ENCODE peak calls at places on chromosomes 3 and 15, in eight cellular contexts. M is fibroblast of pulmonary artery, T is left cardiac atrium, H is pons, K is astrocyte of the cerebellum, S is astrocyte of the hippocampus, P is cardiac muscle cell, Z is T-helper 2 cell. A is an unnamed sample.

GRCh38 chr15:83475551-83475950 is 28.4 kb downstream of the SH3GL3 start:
- DNase-seq in S (peak), K (no peak), H (no peak), M (peak), T (no peak), Z (no peak), P (peak), A (peak)

GRCh38 chr3:148233403-148233802 is 464.3 kb upstream of the AGTR1 start:
- DNase-seq in S (no peak), T (no peak), M (peak), K (no peak), Z (peak), P (peak), H (no peak), A (peak)

GRCh38 chr15:63941698-63942465 is 104.4 kb downstream of the DAPK2 start:
- DNase-seq in Z (no peak), S (no peak), K (no peak), T (no peak), M (no peak), H (no peak), P (no peak), A (no peak)

GRCh38 chr3:18302517-18302916 is 122.6 kb downstream of the SATB1 start:
- DNase-seq in H (no peak), K (no peak), P (peak), M (peak), T (no peak), S (no peak), Z (no peak), A (peak)

GRCh38 chr15:96351801-96352593 is 21.5 kb downstream of the NR2F2 start:
- DNase-seq in H (no peak), T (no peak), M (no peak), Z (peak), K (no peak), S (no peak), P (no peak), A (peak)

GRCh38 chr3:129555616-129556357 is 12.8 kb downstream of the H1-8 start:
- DNase-seq in H (no peak), P (no peak), K (no peak), T (no peak), Z (no peak), S (no peak), M (no peak), A (peak)

GRCh38 chr15:96331141-96331941 is 841 bp downstream of the NR2F2 start:
- DNase-seq in S (peak), K (no peak), T (no peak), M (peak), Z (no peak), P (peak), H (no peak), A (peak)

GRCh38 chr3:5136619-5137429 is 14.7 kb downstream of the ARL8B start:
- DNase-seq in P (peak), Z (peak), S (peak), K (no peak), T (no peak), M (peak), H (peak), A (peak)

GRCh38 chr15:22262613-22263020 is 182.3 kb downstream of the OR4M2 start:
- DNase-seq in H (no peak), M (no peak), Z (peak), K (no peak), P (no peak), T (peak), S (no peak), A (no peak)

GRCh38 chr15:59687831-59688230 is 1.3 kb downstream of the BNIP2 start:
- DNase-seq in M (peak), H (peak), T (no peak), K (no peak), S (peak), Z (peak), P (peak), A (peak)

GRCh38 chr3:11631822-11632221 is 11.9 kb downstream of the VGLL4 start:
- DNase-seq in T (no peak), M (no peak), H (no peak), S (no peak), K (no peak), Z (no peak), P (no peak), A (no peak)

A was measured in choroid plexus epithelial cell.